ENCODE peak calls at places on chromosome 1, in four cellular contexts. E, Y, T and Z are unnamed samples.

GRCh38 chr1:20426371-20426770 is 59.6 kb downstream of the CAMK2N1 start:
- DNase-seq in E (no peak), Y (no peak), T (no peak), Z (no peak)

GRCh38 chr1:246398126-246398813 is 108.8 kb downstream of the SMYD3 start:
- DNase-seq in E (no peak), Y (peak; percentile 37), T (no peak), Z (no peak)

GRCh38 chr1:215106067-215106466 is 23.5 kb downstream of the KCNK2 start:
- DNase-seq in E (no peak), Y (no peak), T (no peak), Z (no peak)

GRCh38 chr1:184622136-184622823 is 132.4 kb downstream of the EDEM3 start:
- DNase-seq in E (peak; percentile 94), Y (peak; percentile 61), T (peak; percentile 70), Z (peak; percentile 89)

GRCh38 chr1:59232209-59232608 is 64.7 kb upstream of the FGGY start:
- DNase-seq in E (no peak), Y (no peak), T (no peak), Z (no peak)

GRCh38 chr1:210598135-210598652 is 269.5 kb downstream of the HHAT start:
- DNase-seq in E (peak; percentile 99), Y (no peak), T (peak; percentile 90), Z (peak; percentile 55)

GRCh38 chr1:100038401-100039306 is 68.9 kb downstream of the SLC35A3 start:
- DNase-seq in E (peak; percentile 61), Y (peak; percentile 66), T (peak; percentile 51), Z (no peak)

GRCh38 chr1:113459279-113459678 is 69.0 kb downstream of the MAGI3 start:
- DNase-seq in E (no peak), Y (no peak), T (no peak), Z (no peak)

GRCh38 chr1:100299521-100300222 is 33.7 kb downstream of the RTCA start:
- DNase-seq in E (no peak), Y (no peak), T (no peak), Z (no peak)